ENCODE peak calls at places on chromosomes 5 and 9, in four cellular contexts. V, Q, I and Y are unnamed samples.

GRCh38 chr9:106420511-106420944 is 442.4 kb upstream of the ZNF462 start:
- DNase-seq in V (peak; percentile 83), Q (no peak), I (peak; percentile 41), Y (no peak)

GRCh38 chr9:136352682-136353081 is 10.9 kb downstream of the DNLZ start:
- DNase-seq in V (no peak), Q (no peak), I (no peak), Y (no peak)

GRCh38 chr9:2271426-2271825 is 256.3 kb downstream of the SMARCA2 start:
- DNase-seq in V (no peak), Q (peak; percentile 56), I (peak; percentile 22), Y (no peak)

GRCh38 chr5:56615750-56616149 is 199.6 kb upstream of the MAP3K1 start:
- DNase-seq in V (no peak), Q (no peak), I (no peak), Y (no peak)

GRCh38 chr5:17120209-17120608 is 97.2 kb upstream of the BASP1 start:
- DNase-seq in V (no peak), Q (no peak), I (no peak), Y (no peak)

GRCh38 chr9:555493-555892 is 286.0 kb upstream of the DMRT1 start:
- DNase-seq in V (no peak), Q (no peak), I (no peak), Y (no peak)

GRCh38 chr5:168365581-168366081 is 74.2 kb downstream of the WWC1 start:
- DNase-seq in V (peak; percentile 18), Q (no peak), I (no peak), Y (peak; percentile 28)

GRCh38 chr9:2231831-2232230 is 216.7 kb downstream of the SMARCA2 start:
- DNase-seq in V (peak; percentile 74), Q (no peak), I (no peak), Y (no peak)

GRCh38 chr9:136564379-136564988 is 18.6 kb upstream of the NOTCH1 start:
- DNase-seq in V (peak; percentile 67), Q (peak; percentile 72), I (peak; percentile 87), Y (no peak)

GRCh38 chr5:149749481-149750365 is 19.6 kb downstream of the PPARGC1B start:
- DNase-seq in V (no peak), Q (no peak), I (no peak), Y (peak; percentile 41)

GRCh38 chr5:96065577-96066385 is 104.1 kb upstream of the ELL2 start:
- DNase-seq in V (no peak), Q (no peak), I (no peak), Y (peak; percentile 21)

GRCh38 chr9:131029574-131029952 is 20.6 kb downstream of the LAMC3 start:
- DNase-seq in V (no peak), Q (no peak), I (no peak), Y (no peak)

GRCh38 chr5:107864793-107865192 is 194.1 kb upstream of the EFNA5 start:
- DNase-seq in V (peak; percentile 22), Q (no peak), I (no peak), Y (no peak)

GRCh38 chr5:181189962-181190710 is 14.9 kb downstream of the TRIM7 start:
- DNase-seq in V (no peak), Q (no peak), I (peak; percentile 36), Y (no peak)

GRCh38 chr5:96175090-96175489 is 213.4 kb upstream of the ELL2 start:
- DNase-seq in V (no peak), Q (no peak), I (no peak), Y (no peak)

GRCh38 chr5:612498-613424 is 621 bp downstream of the CEP72 start:
- DNase-seq in V (peak; percentile 4), Q (no peak), I (no peak), Y (no peak)

GRCh38 chr9:124013263-124014211 is 2.0 kb downstream of the LHX2 start:
- DNase-seq in V (no peak), Q (no peak), I (no peak), Y (no peak)

GRCh38 chr5:30808996-30809395 is 384.5 kb upstream of the CDH6 start:
- DNase-seq in V (peak; percentile 51), Q (no peak), I (no peak), Y (no peak)

GRCh38 chr5:100560860-100561259 is 25.7 kb downstream of the FAM174A start:
- DNase-seq in V (peak; percentile 22), Q (no peak), I (no peak), Y (no peak)

GRCh38 chr5:175148773-175149172 is 295.2 kb downstream of the DRD1 start:
- DNase-seq in V (no peak), Q (no peak), I (no peak), Y (no peak)

GRCh38 chr5:956941-957729 is 51.5 kb upstream of the NKD2 start:
- DNase-seq in V (peak; percentile 89), Q (no peak), I (peak; percentile 73), Y (peak; percentile 77)

GRCh38 chr5:151772029-151772867 is 494 bp downstream of the G3BP1 start:
- DNase-seq in V (peak; percentile 24), Q (peak; percentile 40), I (peak; percentile 33), Y (peak; percentile 23)

GRCh38 chr5:86929123-86929766 is 311.5 kb downstream of the COX7C start:
- DNase-seq in V (no peak), Q (no peak), I (no peak), Y (no peak)

GRCh38 chr9:131179561-131180219 is 54.3 kb downstream of the NUP214 start:
- DNase-seq in V (peak; percentile 82), Q (peak; percentile 33), I (peak; percentile 31), Y (no peak)

GRCh38 chr5:55407059-55407684 is 99.4 kb downstream of the MTREX start:
- DNase-seq in V (peak; percentile 52), Q (peak; percentile 82), I (no peak), Y (peak; percentile 27)